ENCODE peak calls at places on chromosomes 6 and 20, in four cellular contexts. B, Z, N and M are unnamed samples.

GRCh38 chr6:158509465-158509864 is 50.4 kb upstream of the TMEM181 start:
- DNase-seq in Z (no peak), N (no peak), B (no peak), M (no peak)

GRCh38 chr20:43752561-43753301 is 25.9 kb upstream of the GTSF1L start:
- DNase-seq in Z (no peak), N (no peak), B (no peak), M (no peak)

GRCh38 chr20:42190084-42190483 is 571.9 kb upstream of the CHD6 start:
- DNase-seq in B (no peak), N (no peak), Z (no peak), M (no peak)

GRCh38 chr20:63048516-63049190 is 41.9 kb upstream of the BHLHE23 start:
- DNase-seq in B (no peak), Z (no peak), N (no peak), M (no peak)

GRCh38 chr6:119331676-119332286 is 17.8 kb downstream of the MAN1A1 start:
- DNase-seq in B (no peak), N (no peak), Z (no peak), M (no peak)

GRCh38 chr20:45034436-45034835 is 66.5 kb downstream of the KCNS1 start:
- DNase-seq in Z (no peak), N (no peak), B (no peak), M (no peak)

GRCh38 chr6:4583026-4583425 is 193.2 kb upstream of the CDYL start:
- DNase-seq in N (no peak), Z (no peak), B (no peak), M (no peak)

GRCh38 chr20:1832634-1833033 is 62.6 kb upstream of the SIRPA start:
- DNase-seq in Z (no peak), N (no peak), B (peak), M (no peak)

GRCh38 chr6:106143582-106144139 is 57.5 kb downstream of the PRDM1 start:
- DNase-seq in B (no peak), N (no peak), Z (no peak), M (no peak)

GRCh38 chr6:12288844-12289654 is 1.1 kb upstream of the EDN1 start:
- DNase-seq in N (peak), B (peak), Z (peak), M (no peak)

GRCh38 chr20:33933469-33933909 is 60.2 kb upstream of the RALY start:
- DNase-seq in Z (peak), B (peak), N (peak), M (peak)

GRCh38 chr6:138477913-138478539 is 21.3 kb downstream of the NHSL1 start:
- DNase-seq in N (no peak), B (no peak), Z (no peak), M (no peak)

GRCh38 chr6:46772754-46773153 is 20.4 kb upstream of the MEP1A start:
- DNase-seq in B (no peak), N (no peak), Z (no peak), M (no peak)

GRCh38 chr6:73580247-73581149 is 59.7 kb upstream of the EEF1A1 start:
- DNase-seq in B (peak), Z (peak), N (peak), M (peak)

GRCh38 chr6:22622390-22622789 is 53.0 kb downstream of the HDGFL1 start:
- DNase-seq in N (no peak), B (peak), Z (no peak), M (no peak)

GRCh38 chr6:109269953-109270517 is 112.2 kb downstream of the CD164 start:
- DNase-seq in Z (no peak), N (no peak), B (no peak), M (no peak)

GRCh38 chr20:25039697-25040437 is 18.1 kb downstream of the ACSS1 start:
- DNase-seq in N (peak), Z (peak), B (no peak), M (peak)

GRCh38 chr20:35443003-35443402 is 5.0 kb upstream of the GDF5 start:
- DNase-seq in Z (no peak), N (no peak), B (no peak), M (no peak)

GRCh38 chr6:115634899-115635298 is 425.8 kb downstream of the FRK start:
- DNase-seq in N (no peak), B (no peak), Z (no peak), M (no peak)

GRCh38 chr6:169160091-169160854 is 93.4 kb downstream of the THBS2 start:
- DNase-seq in N (no peak), B (no peak), Z (no peak), M (no peak)

GRCh38 chr20:40110241-40110910 is 578.7 kb downstream of the MAFB start:
- DNase-seq in N (no peak), Z (no peak), B (no peak), M (no peak)

GRCh38 chr6:111718990-111719389 is 113.3 kb upstream of the TRAF3IP2 start:
- DNase-seq in B (no peak), Z (no peak), N (no peak), M (no peak)

GRCh38 chr6:42269553-42269952 is 51.9 kb upstream of the MRPS10 start:
- DNase-seq in B (no peak), Z (no peak), N (no peak), M (no peak)

GRCh38 chr6:38427492-38428210 is 212.1 kb downstream of the BTBD9 start:
- DNase-seq in N (no peak), B (no peak), Z (no peak), M (no peak)

GRCh38 chr6:143802833-143803565 is 40.1 kb upstream of the LTV1 start:
- DNase-seq in N (no peak), B (no peak), Z (no peak), M (no peak)

GRCh38 chr6:55963301-55963700 is 87.9 kb upstream of the BMP5 start:
- DNase-seq in B (peak), N (no peak), Z (no peak), M (no peak)

GRCh38 chr20:25044660-25045342 is 13.1 kb downstream of the ACSS1 start:
- DNase-seq in B (no peak), N (no peak), Z (peak), M (peak)

GRCh38 chr6:22099241-22099640 is 197.6 kb downstream of the PRL start:
- DNase-seq in N (no peak), B (no peak), Z (no peak), M (no peak)

GRCh38 chr20:41232971-41233926 is 84.3 kb downstream of the ZHX3 start:
- DNase-seq in Z (no peak), B (no peak), N (no peak), M (no peak)

GRCh38 chr6:34075906-34076305 is 70.0 kb downstream of the GRM4 start:
- DNase-seq in Z (no peak), B (no peak), N (no peak), M (no peak)

GRCh38 chr6:34083227-34083889 is 62.5 kb downstream of the GRM4 start:
- DNase-seq in Z (no peak), B (no peak), N (no peak), M (no peak)

GRCh38 chr6:34082816-34083215 is 63.1 kb downstream of the GRM4 start:
- DNase-seq in Z (no peak), B (no peak), N (no peak), M (no peak)

GRCh38 chr6:34082348-34082747 is 63.5 kb downstream of the GRM4 start:
- DNase-seq in N (no peak), Z (no peak), B (no peak), M (no peak)

DNA sequence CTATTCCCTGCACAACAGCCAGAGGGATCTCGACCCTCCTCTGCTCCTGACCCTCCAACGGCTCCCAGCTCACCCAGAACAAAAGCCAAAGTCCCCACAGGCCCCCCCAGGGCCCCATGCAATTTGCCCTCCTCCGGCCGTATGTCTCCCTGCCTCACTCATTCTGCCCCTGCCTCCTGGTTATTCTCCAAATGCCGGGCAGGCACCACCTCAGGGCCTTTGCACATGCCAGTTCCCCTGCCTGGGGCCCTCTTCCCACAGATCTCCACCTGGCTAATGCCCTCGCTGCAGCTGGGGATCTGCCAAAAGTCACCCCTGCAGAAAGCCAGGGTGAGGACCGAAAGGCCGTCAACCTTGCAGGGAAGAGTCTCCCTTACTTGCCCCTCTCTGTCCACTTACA is 66.0 kb downstream of the GRM4 start:
- DNase-seq in N (no peak), Z (no peak), B (no peak), M (no peak)
- H3K27ac ChIP-seq in N (no peak), Z (no peak), B (no peak), M (no peak)

GRCh38 chr6:16136086-16136485 is 7.2 kb downstream of the MYLIP start:
- DNase-seq in B (no peak), N (no peak), Z (no peak), M (no peak)
- H3K27ac ChIP-seq in B (no peak), N (peak), Z (no peak), M (peak)

GRCh38 chr20:20009784-20010253 is 7.3 kb upstream of the NAA20 start:
- DNase-seq in N (no peak), B (peak), Z (no peak), M (no peak)
- H3K27ac ChIP-seq in N (peak), B (no peak), Z (peak), M (peak)

DNA sequence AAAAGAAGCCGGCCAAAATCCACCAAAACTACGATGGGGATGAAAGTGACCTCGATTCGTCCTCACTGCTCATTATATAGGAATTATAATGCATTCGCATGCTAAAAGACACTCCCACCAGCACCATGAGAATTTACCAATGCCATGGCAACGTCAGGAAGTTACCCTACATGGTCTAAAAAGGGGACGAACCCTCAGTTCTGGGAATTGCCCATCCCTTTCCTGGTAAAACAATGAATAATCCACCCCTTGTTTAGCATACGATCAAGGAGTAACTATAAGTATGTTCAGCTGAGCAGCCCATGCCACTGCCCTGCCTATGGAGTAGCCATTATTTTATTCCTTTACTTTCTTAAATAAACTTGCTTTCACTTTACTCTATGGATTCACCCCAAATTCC is 20.1 kb upstream of the FAM110A start:
- DNase-seq in B (no peak), Z (no peak), N (no peak), M (no peak)
- H3K27ac ChIP-seq in B (no peak), Z (no peak), N (no peak), M (no peak)

GRCh38 chr20:50514035-50514337 is 3.8 kb downstream of the PTPN1 start:
- DNase-seq in Z (no peak), B (no peak), N (no peak), M (no peak)
- H3K27ac ChIP-seq in Z (no peak), B (no peak), N (no peak), M (peak)

DNA sequence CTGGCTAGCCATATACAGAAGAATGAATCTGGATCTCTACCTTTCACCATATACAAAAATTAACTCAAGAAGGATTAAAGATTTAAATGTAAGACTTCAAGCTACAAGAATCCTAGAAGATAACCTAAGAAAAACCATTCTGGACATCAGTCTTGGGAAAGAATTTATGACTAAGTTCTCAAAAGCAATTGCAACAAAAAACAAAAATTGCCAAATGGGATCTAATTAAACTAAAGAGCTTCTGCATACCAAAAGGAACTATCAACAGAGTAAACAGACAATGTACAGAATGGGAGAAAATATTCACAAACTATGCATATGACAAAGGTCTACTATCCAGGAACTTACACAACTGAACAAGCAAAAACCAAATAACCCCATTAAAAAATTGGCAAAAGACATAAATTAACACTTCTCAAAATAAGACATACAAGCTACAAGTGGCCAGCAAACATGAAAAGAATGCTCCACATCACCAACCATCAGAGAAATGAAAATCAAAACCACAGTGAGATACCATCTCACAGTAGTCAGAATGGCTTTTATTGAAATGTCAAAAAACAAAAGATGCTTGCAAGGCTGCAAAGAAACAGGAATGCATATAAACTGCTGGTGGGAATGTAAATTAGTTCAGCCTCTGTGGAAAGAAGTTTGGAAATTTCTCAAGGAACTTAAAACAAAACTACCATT is 66.8 kb upstream of the RSPO3 start:
- DNase-seq in Z (no peak), N (no peak), B (no peak), M (no peak)
- H3K27ac ChIP-seq in Z (no peak), N (no peak), B (no peak), M (no peak)

GRCh38 chr6:36685198-36685919 is 6.8 kb downstream of the CDKN1A start:
- DNase-seq in N (no peak), Z (no peak), B (no peak), M (no peak)

GRCh38 chr6:36683656-36684446 is 5.3 kb downstream of the CDKN1A start:
- DNase-seq in B (no peak), Z (peak), N (no peak), M (no peak)

GRCh38 chr6:36684447-36684812 is 5.9 kb downstream of the CDKN1A start:
- DNase-seq in B (no peak), Z (no peak), N (no peak), M (no peak)

GRCh38 chr6:36686668-36687513 is 8.4 kb downstream of the CDKN1A start:
- DNase-seq in N (no peak), Z (no peak), B (no peak), M (no peak)

GRCh38 chr6:36685926-36686667 is 7.6 kb downstream of the CDKN1A start:
- DNase-seq in Z (no peak), N (no peak), B (no peak), M (peak)
- H3K27ac ChIP-seq in Z (no peak), N (no peak), B (no peak), M (peak)

GRCh38 chr20:21355981-21356380 is 41.3 kb downstream of the NKX2-4 start:
- DNase-seq in B (no peak), N (no peak), Z (no peak), M (no peak)

GRCh38 chr20:21352703-21353102 is 44.6 kb downstream of the NKX2-4 start:
- DNase-seq in Z (no peak), N (no peak), B (no peak), M (no peak)

GRCh38 chr20:21357851-21358250 is 39.5 kb downstream of the NKX2-4 start:
- DNase-seq in B (no peak), N (no peak), Z (no peak), M (no peak)

DNA sequence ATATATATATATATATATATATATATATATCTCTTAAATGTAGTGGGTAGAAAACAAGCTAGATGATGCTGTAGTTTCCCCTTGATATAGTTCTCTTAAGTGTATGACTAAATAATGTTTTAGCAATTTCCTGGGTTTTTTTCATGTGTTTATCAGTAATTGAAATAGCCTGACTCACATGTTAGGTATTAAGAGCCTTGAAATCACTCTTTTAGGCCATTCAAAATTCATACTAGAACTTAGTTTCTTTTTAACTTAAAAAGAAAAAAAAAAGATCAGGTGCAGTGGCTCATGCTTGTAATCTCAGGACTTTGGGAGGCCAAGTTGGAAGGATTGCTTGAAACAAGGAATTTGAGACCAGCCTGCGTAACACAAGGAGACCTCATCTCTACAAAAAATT is 44.1 kb downstream of the NKX2-4 start:
- DNase-seq in N (no peak), Z (no peak), B (no peak), M (no peak)
- H3K27ac ChIP-seq in N (no peak), Z (no peak), B (no peak), M (no peak)